ENCODE peak calls at places on chromosome 13, in six cellular contexts. C is HT-29; Z is iPS-NIHi11; L is CD8-positive, alpha-beta memory T cell; E is occipital lobe; A is activated CD4-positive, CD25-positive, alpha-beta regulatory T cell treated with anti-CD3 and anti-CD28 coated beads, Interleukin-2, amount 50 U/mL, for 16 hours. P is an unnamed sample.

GRCh38 chr13:52048516-52048915 is 24.0 kb downstream of the UTP14C start:
- DNase-seq in C (no peak), Z (no peak), L (no peak), E (no peak), A (no peak), P (no peak)

GRCh38 chr13:108033800-108034707 is 181.3 kb downstream of the LIG4 start:
- DNase-seq in C (peak), Z (no peak), L (no peak), E (no peak), A (no peak), P (no peak)

GRCh38 chr13:52070929-52071523 is 46.5 kb downstream of the UTP14C start:
- DNase-seq in C (peak), Z (no peak), L (no peak), E (no peak), A (no peak), P (peak)

GRCh38 chr13:112686987-112687386 is 2.9 kb upstream of the ATP11A start:
- DNase-seq in C (no peak), Z (no peak), L (no peak), E (no peak), A (no peak), P (no peak)

GRCh38 chr13:25840931-25841330 is 210.9 kb downstream of the SHISA2 start:
- DNase-seq in C (no peak), Z (no peak), L (no peak), E (no peak), A (no peak), P (no peak)

GRCh38 chr13:57582032-57582431 is 49.5 kb upstream of the PCDH17 start:
- DNase-seq in C (peak), Z (peak), L (no peak), E (no peak), A (no peak), P (peak)

GRCh38 chr13:51229731-51230130 is 7.5 kb downstream of the FAM124A start:
- DNase-seq in C (no peak), Z (no peak), L (no peak), E (no peak), A (no peak), P (no peak)

GRCh38 chr13:111263566-111263965 is 56.9 kb upstream of the TEX29 start:
- DNase-seq in C (no peak), Z (no peak), L (no peak), E (no peak), A (no peak), P (no peak)

GRCh38 chr13:33348366-33348765 is 62.8 kb upstream of the STARD13 start:
- DNase-seq in C (no peak), Z (no peak), L (no peak), E (no peak), A (no peak), P (no peak)

GRCh38 chr13:28597641-28598040 is 61.3 kb upstream of the POMP start:
- DNase-seq in C (no peak), Z (no peak), L (no peak), E (no peak), A (no peak), P (no peak)

GRCh38 chr13:85497652-85498051 is 301.6 kb downstream of the SLITRK6 start:
- DNase-seq in C (peak), Z (no peak), L (no peak), E (no peak), A (no peak), P (no peak)

GRCh38 chr13:75587679-75588078 is 38.1 kb downstream of the UCHL3 start:
- DNase-seq in C (no peak), Z (peak), L (no peak), E (no peak), A (no peak), P (peak)

GRCh38 chr13:43316997-43317396 is 293.6 kb downstream of the DNAJC15 start:
- DNase-seq in C (no peak), Z (no peak), L (no peak), E (no peak), A (no peak), P (peak)

GRCh38 chr13:29758591-29759114 is 91.8 kb downstream of the UBL3 start:
- DNase-seq in C (no peak), Z (no peak), L (peak), E (no peak), A (peak), P (peak)

GRCh38 chr13:108272333-108272732 is 2.8 kb downstream of the TNFSF13B start:
- DNase-seq in C (no peak), Z (no peak), L (no peak), E (no peak), A (no peak), P (no peak)

GRCh38 chr13:109602356-109602755 is 184.0 kb downstream of the IRS2 start:
- DNase-seq in C (no peak), Z (no peak), L (no peak), E (no peak), A (no peak), P (no peak)

GRCh38 chr13:73061478-73062275 is 2.9 kb downstream of the KLF5 start:
- DNase-seq in C (peak), Z (peak), L (no peak), E (no peak), A (no peak), P (no peak)

GRCh38 chr13:93624371-93624777 is 397.8 kb downstream of the GPC6 start:
- DNase-seq in C (no peak), Z (no peak), L (no peak), E (no peak), A (no peak), P (no peak)

GRCh38 chr13:80010846-80011245 is 330.1 kb downstream of the SPRY2 start:
- DNase-seq in C (no peak), Z (no peak), L (no peak), E (peak), A (no peak), P (no peak)

GRCh38 chr13:111323950-111324651 is 3.7 kb downstream of the TEX29 start:
- DNase-seq in C (no peak), Z (no peak), L (no peak), E (no peak), A (no peak), P (no peak)

GRCh38 chr13:110304256-110304655 is 2.7 kb downstream of the COL4A1 start:
- DNase-seq in C (no peak), Z (no peak), L (no peak), E (no peak), A (no peak), P (no peak)

GRCh38 chr13:50400035-50400726 is 384.9 kb downstream of the KCNRG start:
- DNase-seq in C (no peak), Z (no peak), L (no peak), E (peak), A (no peak), P (no peak)

GRCh38 chr13:49869514-49869913 is 66.6 kb downstream of the SPRYD7 start:
- DNase-seq in C (peak), Z (peak), L (no peak), E (no peak), A (no peak), P (peak)

P was measured in ELF-1.